ENCODE peak calls at places on chromosomes 12 and 14, in six cellular contexts. D is keratinocyte, F is pancreas, S is prostate gland, P is fibroblast of lung, M is heart left ventricle. I is an unnamed sample.

GRCh38 chr12:109949089-109949488 is 47.1 kb downstream of the GIT2 start:
- DNase-seq in D (no peak), F (peak), S (no peak), P (peak), M (no peak), I (no peak)

GRCh38 chr12:3076730-3077571 is at the start of gene TSPAN9:
- DNase-seq in D (no peak), F (peak), S (peak), P (peak), M (peak), I (no peak)

GRCh38 chr12:56518570-56518969 is 3.0 kb upstream of the RBMS2 start:
- DNase-seq in D (no peak), F (no peak), S (no peak), P (no peak), M (no peak), I (no peak)

GRCh38 chr12:124715121-124715990 is 147.9 kb upstream of the NCOR2 start:
- DNase-seq in D (no peak), F (no peak), S (no peak), P (peak), M (no peak), I (no peak)

GRCh38 chr12:102962532-102962931 is 5.1 kb downstream of the ASCL1 start:
- DNase-seq in D (no peak), F (no peak), S (no peak), P (no peak), M (no peak), I (no peak)

GRCh38 chr14:70789961-70790360 is 19.4 kb downstream of the MAP3K9 start:
- DNase-seq in D (no peak), F (no peak), S (no peak), P (no peak), M (no peak), I (no peak)

GRCh38 chr12:93540506-93540905 is 32.0 kb upstream of the SOCS2 start:
- DNase-seq in D (no peak), F (no peak), S (no peak), P (no peak), M (no peak), I (no peak)

GRCh38 chr12:88600272-88600671 is 20.0 kb upstream of the KITLG start:
- DNase-seq in D (no peak), F (no peak), S (no peak), P (peak), M (no peak), I (peak)

GRCh38 chr12:2640709-2641108 is 154.1 kb upstream of the FKBP4 start:
- DNase-seq in D (peak), F (no peak), S (no peak), P (peak), M (peak), I (peak)

GRCh38 chr12:66398931-66399625 is 96.8 kb downstream of the HELB start:
- DNase-seq in D (no peak), F (no peak), S (no peak), P (peak), M (no peak), I (no peak)

GRCh38 chr14:21095430-21096205 is 2.8 kb downstream of the ZNF219 start:
- DNase-seq in D (no peak), F (no peak), S (no peak), P (peak), M (no peak), I (no peak)

GRCh38 chr12:62860501-62861156 is 74.3 kb downstream of the PPM1H start:
- DNase-seq in D (no peak), F (no peak), S (no peak), P (peak), M (no peak), I (no peak)

GRCh38 chr14:68937790-68938514 is 41.1 kb downstream of the ACTN1 start:
- DNase-seq in D (no peak), F (peak), S (peak), P (peak), M (peak), I (no peak)

GRCh38 chr14:24607635-24608492 is 1.6 kb downstream of the GZMH start:
- DNase-seq in D (no peak), F (no peak), S (no peak), P (no peak), M (no peak), I (no peak)

GRCh38 chr14:101979666-101980065 is 15.3 kb downstream of the DYNC1H1 start:
- DNase-seq in D (no peak), F (no peak), S (no peak), P (no peak), M (no peak), I (no peak)

GRCh38 chr14:101982621-101983020 is 18.2 kb downstream of the DYNC1H1 start:
- DNase-seq in D (no peak), F (no peak), S (no peak), P (no peak), M (no peak), I (no peak)

GRCh38 chr14:101977311-101978071 is 13.1 kb downstream of the DYNC1H1 start:
- DNase-seq in D (no peak), F (no peak), S (no peak), P (peak), M (no peak), I (no peak)

GRCh38 chr14:101980700-101981099 is 16.3 kb downstream of the DYNC1H1 start:
- DNase-seq in D (peak), F (no peak), S (peak), P (peak), M (no peak), I (peak)

DNA sequence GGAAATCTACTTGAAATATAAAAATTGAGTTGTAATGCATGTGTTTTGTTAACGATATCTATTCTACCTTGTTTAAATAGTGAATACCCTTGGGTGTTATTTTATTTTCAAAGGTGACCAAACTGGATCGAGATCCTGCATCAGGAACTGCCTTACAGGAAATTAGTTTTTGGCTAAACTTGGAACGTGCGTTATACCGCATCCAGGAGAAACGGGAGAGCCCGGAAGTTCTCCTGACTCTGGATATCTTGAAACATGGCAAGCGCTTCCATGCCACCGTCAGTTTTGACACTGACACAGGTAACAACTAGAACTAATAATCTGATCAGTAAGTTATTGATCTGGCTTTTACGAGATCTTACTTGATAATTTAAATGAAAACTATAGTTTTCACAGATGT is 15.9 kb downstream of the DYNC1H1 start:
- DNase-seq in D (no peak), F (no peak), S (no peak), P (no peak), M (no peak), I (no peak)
- H3K27ac ChIP-seq in D (peak), F (peak), S (peak), P (peak), M (peak), I (peak)

DNA sequence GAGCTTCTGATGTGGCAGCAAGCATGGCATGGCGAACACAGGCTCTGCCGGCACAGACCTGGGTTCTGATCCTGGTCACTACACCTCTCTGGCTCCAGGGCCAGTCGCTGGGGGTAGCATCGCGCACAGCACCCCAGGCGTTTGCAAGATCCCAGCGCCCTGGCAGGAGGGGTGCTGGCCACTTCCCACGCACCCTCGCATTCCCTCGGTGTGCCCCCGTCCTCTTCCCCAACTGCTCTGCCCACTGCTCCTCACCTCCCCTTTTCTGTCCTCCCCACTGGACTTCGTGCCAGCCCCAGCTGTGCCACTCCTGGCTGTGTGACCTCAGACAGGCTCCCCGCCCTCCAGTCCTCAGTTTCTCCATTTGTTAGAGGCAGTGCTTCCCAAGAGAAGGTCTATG is 2.8 kb downstream of the CDK2AP1 start:
- DNase-seq in D (no peak), F (no peak), S (no peak), P (no peak), M (no peak), I (no peak)
- H3K27ac ChIP-seq in D (no peak), F (peak), S (peak), P (peak), M (peak), I (no peak)

DNA sequence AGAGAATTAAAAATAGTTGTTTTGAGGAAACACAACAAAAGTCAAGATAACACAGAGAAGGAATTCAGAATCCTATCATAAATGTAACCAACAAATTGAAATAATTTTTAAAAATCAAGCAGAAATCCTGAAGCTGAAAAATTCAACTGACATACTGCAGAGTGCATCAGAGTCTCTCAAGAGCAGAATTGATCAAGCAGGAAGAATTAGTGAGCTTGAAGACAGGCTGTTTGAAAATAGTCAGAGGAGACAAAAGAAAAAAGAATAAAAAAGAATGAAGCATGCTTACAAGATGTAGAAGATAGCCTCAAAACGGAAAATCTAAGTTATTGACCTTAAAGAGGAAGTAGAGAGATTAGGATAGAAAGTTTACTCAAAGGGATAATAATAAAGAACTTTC is 65.8 kb upstream of the PPP2R5C start:
- DNase-seq in D (no peak), F (no peak), S (no peak), P (no peak), M (no peak), I (no peak)
- H3K27ac ChIP-seq in D (no peak), F (no peak), S (no peak), P (no peak), M (no peak), I (no peak)

DNA sequence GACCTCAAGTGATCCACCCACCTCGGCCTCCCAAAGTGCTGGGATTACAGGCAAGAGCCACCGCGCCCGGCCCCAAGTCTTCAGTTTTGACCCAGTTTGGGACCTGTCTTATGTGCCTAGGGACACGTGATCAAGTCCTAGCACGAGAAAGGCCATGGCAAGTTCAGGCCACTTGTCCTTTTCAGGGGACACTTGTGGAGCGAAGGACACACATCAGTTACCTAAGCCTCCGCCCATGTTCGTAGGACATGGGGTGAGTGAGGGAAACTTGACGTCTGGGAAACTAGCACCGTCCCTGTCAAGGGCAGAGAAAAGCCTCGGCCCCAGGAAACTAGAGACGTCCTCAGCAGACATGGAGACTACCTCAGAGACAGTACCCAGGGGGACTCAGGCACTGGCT is 60.7 kb downstream of the KDM2B start:
- DNase-seq in D (no peak), F (no peak), S (no peak), P (no peak), M (no peak), I (no peak)
- H3K27ac ChIP-seq in D (no peak), F (no peak), S (no peak), P (no peak), M (no peak), I (no peak)

GRCh38 chr12:104612381-104612780 is 155.6 kb downstream of the CHST11 start:
- DNase-seq in D (no peak), F (no peak), S (no peak), P (no peak), M (no peak), I (no peak)
- H3K27ac ChIP-seq in D (no peak), F (no peak), S (no peak), P (no peak), M (no peak), I (no peak)

I was measured in epithelial cell of prostate.